ENCODE peak calls at places on chromosome 13, in five cellular contexts. R, D, M, Y and N are unnamed samples.

GRCh38 chr13:33204130-33204927 is 81.2 kb downstream of the STARD13 start:
- DNase-seq in R (no peak), D (peak; percentile 31), M (no peak), Y (no peak), N (peak; percentile 59)

GRCh38 chr13:95317037-95317989 is 16.1 kb upstream of the ABCC4 start:
- DNase-seq in R (peak; percentile 63), D (no peak), M (no peak), Y (no peak), N (no peak)

GRCh38 chr13:49265822-49266221 is 18.1 kb downstream of the CDADC1 start:
- DNase-seq in R (no peak), D (no peak), M (no peak), Y (no peak), N (no peak)

GRCh38 chr13:87376081-87376480 is 295.1 kb upstream of the SLITRK5 start:
- DNase-seq in R (no peak), D (no peak), M (no peak), Y (no peak), N (no peak)

GRCh38 chr13:90545070-90545840 is 802.2 kb upstream of the MIR17HG start:
- DNase-seq in R (no peak), D (no peak), M (no peak), Y (no peak), N (no peak)

GRCh38 chr13:101626925-101627555 is 174.6 kb downstream of the ITGBL1 start:
- DNase-seq in R (no peak), D (no peak), M (no peak), Y (no peak), N (no peak)

GRCh38 chr13:64263285-64263684 is 2847.6 kb upstream of the PCDH20 start:
- DNase-seq in R (no peak), D (no peak), M (no peak), Y (no peak), N (no peak)

GRCh38 chr13:73059460-73060250 is 850 bp downstream of the KLF5 start:
- DNase-seq in R (peak; percentile 45), D (peak; percentile 75), M (peak; percentile 92), Y (no peak), N (no peak)

GRCh38 chr13:27341616-27342015 is 71.0 kb downstream of the RASL11A start:
- DNase-seq in R (peak; percentile 16), D (no peak), M (no peak), Y (no peak), N (no peak)

GRCh38 chr13:64482373-64482772 is 2747.8 kb downstream of the PCDH9 start:
- DNase-seq in R (no peak), D (no peak), M (no peak), Y (no peak), N (no peak)

GRCh38 chr13:24050292-24050711 is 110.2 kb upstream of the SPATA13 start:
- DNase-seq in R (no peak), D (peak; percentile 70), M (no peak), Y (no peak), N (no peak)

GRCh38 chr13:43316997-43317396 is 293.6 kb downstream of the DNAJC15 start:
- DNase-seq in R (no peak), D (no peak), M (no peak), Y (no peak), N (no peak)
- H3K4me3 ChIP-seq in R (no peak overlapping the region), D (no peak overlapping the region), M (no peak overlapping the region), Y (no peak overlapping the region), N (no peak overlapping the region)

GRCh38 chr13:70366720-70367119 is 258.5 kb upstream of the KLHL1 start:
- DNase-seq in R (no peak), D (no peak), M (no peak), Y (no peak), N (no peak)

GRCh38 chr13:70357031-70357430 is 248.8 kb upstream of the KLHL1 start:
- DNase-seq in R (no peak), D (no peak), M (no peak), Y (no peak), N (no peak)

GRCh38 chr13:70362820-70363219 is 254.6 kb upstream of the KLHL1 start:
- DNase-seq in R (no peak), D (no peak), M (no peak), Y (no peak), N (no peak)
- TF ChIP-seq EP300 in R (no peak), D (no peak), M (no peak), Y (no peak), N (no peak)

GRCh38 chr13:108213946-108214345 is 1.4 kb downstream of the LIG4 start:
- DNase-seq in R (no peak), D (no peak), M (no peak), Y (no peak), N (no peak)
- H3K4me3 ChIP-seq in R (no peak overlapping the region), D (peak overlapping the region; percentile 50), M (peak overlapping the region; percentile 57), Y (no peak overlapping the region), N (no peak overlapping the region)

GRCh38 chr13:112689498-112690241 is at the start of gene ATP11A:
- DNase-seq in R (peak; percentile 88), D (peak; percentile 92), M (peak; percentile 98), Y (peak; percentile 82), N (peak; percentile 91)
- TF ChIP-seq EP300 in R (no peak), D (no peak), M (no peak), Y (no peak), N (no peak)

DNA sequence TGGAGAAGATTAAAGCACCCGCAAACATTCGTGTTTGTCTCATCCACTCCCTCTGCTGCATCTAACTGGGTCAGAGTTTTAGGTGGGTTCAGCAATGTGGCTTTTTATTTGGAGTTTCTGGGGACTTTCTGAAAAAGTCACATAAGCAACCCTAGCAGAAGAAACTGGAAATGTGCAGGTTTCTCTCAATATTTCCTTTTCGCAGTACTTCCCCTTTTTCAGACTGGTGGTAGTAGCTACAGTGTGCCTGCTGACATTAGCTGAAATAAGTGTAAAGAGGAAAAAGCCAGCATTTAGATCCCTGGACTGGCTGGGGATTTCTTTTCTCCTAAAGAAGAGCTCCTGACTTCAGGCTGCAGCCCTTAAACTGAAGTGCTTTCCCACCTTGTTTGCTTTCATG is 15.9 kb upstream of the OLFM4 start:
- DNase-seq in R (no peak), D (no peak), M (no peak), Y (no peak), N (no peak)
- H3K4me3 ChIP-seq in R (no peak overlapping the region), D (no peak overlapping the region), M (no peak overlapping the region), Y (no peak overlapping the region), N (no peak overlapping the region)

GRCh38 chr13:48244159-48244558 is 11.2 kb downstream of the ITM2B start:
- DNase-seq in R (no peak), D (no peak), M (no peak), Y (no peak), N (no peak)
- TF ChIP-seq EP300 in R (no peak), D (no peak), M (no peak), Y (no peak), N (no peak)

DNA sequence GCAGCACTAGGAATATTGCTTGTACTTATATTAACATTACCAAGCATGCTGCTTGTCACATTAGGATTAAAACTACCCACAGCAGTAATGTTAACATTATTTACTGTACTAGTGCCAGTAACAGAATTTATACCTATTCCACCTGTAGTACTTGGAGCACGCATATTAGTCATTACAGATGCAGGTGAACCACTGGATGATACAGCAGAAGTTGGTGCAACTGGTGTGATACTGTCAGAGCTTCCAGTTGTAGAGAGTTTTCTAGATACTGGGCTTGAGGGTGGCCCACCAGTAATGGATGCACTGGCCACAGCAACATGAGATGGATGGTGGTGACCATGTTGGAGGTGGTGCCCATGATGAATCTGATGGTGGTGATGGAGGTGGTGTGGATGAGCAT is 1.1 kb downstream of the TSC22D1 start:
- DNase-seq in R (no peak), D (no peak), M (no peak), Y (no peak), N (no peak)
- H3K4me3 ChIP-seq in R (no peak overlapping the region), D (peak overlapping the region; percentile 87), M (peak overlapping the region; percentile 99), Y (peak overlapping the region; percentile 96), N (no peak overlapping the region)

DNA sequence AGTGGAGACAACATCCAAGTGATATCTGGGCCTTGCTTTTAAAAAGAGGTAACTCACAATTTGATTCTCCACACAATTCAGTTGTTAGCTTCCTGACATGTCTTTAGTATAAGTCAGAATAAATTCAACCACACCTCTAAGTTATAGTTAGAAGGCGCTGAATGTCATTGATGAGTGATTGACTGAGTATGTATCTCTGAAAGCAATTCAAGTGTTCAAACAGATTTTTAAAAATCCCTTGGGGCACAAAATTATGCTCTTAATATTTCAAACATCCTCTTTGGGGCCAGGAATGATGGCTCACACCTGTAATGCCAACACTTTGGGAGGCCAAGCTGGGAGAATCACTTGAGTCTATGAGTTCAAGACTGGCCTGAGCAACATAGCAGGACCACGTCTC is 137.0 kb upstream of the PRR20A start:
- DNase-seq in R (no peak), D (no peak), M (no peak), Y (no peak), N (no peak)
- TF ChIP-seq EP300 in R (no peak), D (no peak), M (no peak), Y (no peak), N (no peak)

GRCh38 chr13:51943721-51944120 is 67.5 kb downstream of the ATP7B start:
- DNase-seq in R (no peak), D (no peak), M (no peak), Y (no peak), N (peak; percentile 28)

GRCh38 chr13:51946163-51946669 is 65.0 kb downstream of the ATP7B start:
- DNase-seq in R (no peak), D (no peak), M (peak; percentile 65), Y (no peak), N (no peak)

GRCh38 chr13:51942189-51942588 is 69.1 kb downstream of the ATP7B start:
- DNase-seq in R (no peak), D (peak; percentile 89), M (no peak), Y (no peak), N (peak; percentile 91)

GRCh38 chr13:51945149-51945548 is 66.1 kb downstream of the ATP7B start:
- DNase-seq in R (no peak), D (no peak), M (no peak), Y (no peak), N (no peak)

DNA sequence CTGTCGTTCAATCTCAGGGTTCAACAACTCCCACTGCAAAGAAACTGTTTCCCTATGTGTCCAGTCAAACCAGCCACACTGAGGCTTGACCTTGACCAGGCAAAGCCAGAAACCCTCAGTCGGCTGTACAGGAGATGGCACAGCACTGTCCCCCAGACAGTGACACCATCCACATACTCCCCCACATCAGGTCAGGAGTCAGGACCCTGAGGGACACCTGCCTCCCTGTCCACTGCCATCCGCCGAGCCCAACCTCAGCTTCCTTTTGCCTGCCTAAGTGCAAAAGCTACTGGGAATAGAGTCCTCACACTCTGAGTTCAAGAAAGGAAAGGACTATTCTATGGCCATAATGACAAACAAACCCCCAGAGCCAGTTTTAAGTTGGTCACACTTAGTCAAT is 66.8 kb downstream of the ATP7B start:
- DNase-seq in R (no peak), D (no peak), M (no peak), Y (no peak), N (no peak)
- H3K4me3 ChIP-seq in R (no peak overlapping the region), D (no peak overlapping the region), M (no peak overlapping the region), Y (no peak overlapping the region), N (no peak overlapping the region)